ENCODE peak calls at places on chromosomes 4 and X, in four cellular contexts. E is cerebellar nuclear complex, I is ELR, X is left lung. W is an unnamed sample.

GRCh38 chrX:78822157-78822683 is 74.7 kb downstream of the LPAR4 start:
- DNase-seq in I (no peak), X (no peak), E (no peak), W (no peak)

GRCh38 chrX:123581586-123581985 is 151.3 kb downstream of the THOC2 start:
- DNase-seq in X (no peak), E (no peak), I (no peak), W (no peak)

GRCh38 chrX:123330229-123330942 is 146.3 kb downstream of the GRIA3 start:
- DNase-seq in E (no peak), I (no peak), X (no peak), W (no peak)

GRCh38 chr4:173169428-173170209 is 1.0 kb downstream of the GALNT7 start:
- DNase-seq in I (peak), X (peak), E (no peak), W (peak)

GRCh38 chr4:176927664-176928063 is 134.9 kb upstream of the VEGFC start:
- DNase-seq in I (peak), E (no peak), X (no peak), W (no peak)

GRCh38 chr4:37892641-37893040 is 1.8 kb downstream of the TBC1D1 start:
- DNase-seq in X (peak), I (no peak), E (no peak), W (no peak)

GRCh38 chrX:16870861-16871584 is 861 bp upstream of the RBBP7 start:
- DNase-seq in E (no peak), I (peak), X (peak), W (peak)

GRCh38 chr4:108433832-108434231 is 186.5 kb upstream of the RPL34 start:
- DNase-seq in E (no peak), X (no peak), I (peak), W (no peak)

GRCh38 chr4:141133146-141134006 is at the start of gene RNF150:
- DNase-seq in I (peak), E (peak), X (peak), W (peak)

GRCh38 chr4:76716020-76716419 is 181.9 kb downstream of the SOWAHB start:
- DNase-seq in E (no peak), X (no peak), I (no peak), W (no peak)

GRCh38 chrX:154458954-154459829 is 1.1 kb downstream of the PLXNA3 start:
- DNase-seq in X (no peak), I (peak), E (no peak), W (peak)

GRCh38 chr4:5376015-5376414 is 324.7 kb downstream of the STK32B start:
- DNase-seq in E (no peak), X (no peak), I (no peak), W (no peak)

GRCh38 chrX:13215729-13216128 is 104.1 kb downstream of the ATXN3L start:
- DNase-seq in I (peak), E (no peak), X (no peak), W (no peak)

W was measured in NCI-H146.